ENCODE peak calls at places on chromosomes 7 and 10, in eight cellular contexts. I is EL; Q is fibroblast of the aortic adventitia; B is GM10248; W is mesothelial cell of epicardium; Y is stimulated activated CD8-positive, alpha-beta memory T cell treated with anti-CD3 and anti-CD28 coated beads, Interleukin-4, amount 100 ng/mL, for 4 hours; P is fibroblast of the conjunctiva; R is left cardiac atrium. U is an unnamed sample.

GRCh38 chr7:87570178-87570577 is 30.5 kb downstream of the ABCB1 start:
- DNase-seq in B (no peak), Y (no peak), R (no peak), P (no peak), W (no peak), Q (no peak), I (peak; percentile 61), U (no peak)

GRCh38 chr7:46775020-46775419 is 806.9 kb downstream of the TNS3 start:
- DNase-seq in B (no peak), Q (no peak), W (no peak), Y (no peak), P (no peak), I (no peak), R (no peak), U (no peak)

GRCh38 chr10:34112431-34112830 is 702.7 kb downstream of the PARD3 start:
- DNase-seq in Y (no peak), P (no peak), W (no peak), B (no peak), R (no peak), I (no peak), Q (peak; percentile 40), U (no peak)

GRCh38 chr7:146966274-146966673 is 849.7 kb downstream of the CNTNAP2 start:
- DNase-seq in P (no peak), R (no peak), Q (no peak), B (no peak), W (no peak), I (no peak), Y (no peak), U (no peak)

GRCh38 chr7:5543361-5543760 is 119.7 kb upstream of the TNRC18 start:
- DNase-seq in R (no peak), Y (no peak), W (no peak), I (no peak), B (no peak), Q (no peak), P (no peak), U (no peak)

GRCh38 chr7:157010588-157011332 is at the start of gene MNX1:
- DNase-seq in Y (no peak), R (peak; percentile 42), P (no peak), Q (no peak), I (peak; percentile 28), W (peak; percentile 78), B (peak; percentile 94), U (no peak)

GRCh38 chr10:116817178-116817577 is 32.1 kb upstream of the ENO4 start:
- DNase-seq in W (no peak), P (no peak), B (no peak), R (no peak), Q (no peak), Y (no peak), I (no peak), U (no peak)

GRCh38 chr10:78904196-78904595 is 164.6 kb upstream of the ZMIZ1 start:
- DNase-seq in Y (no peak), I (no peak), B (no peak), R (no peak), Q (no peak), P (no peak), W (peak; percentile 33), U (no peak)

GRCh38 chr7:2033586-2034135 is 199.1 kb downstream of the MAD1L1 start:
- DNase-seq in B (no peak), P (no peak), Y (no peak), R (peak; percentile 7), Q (no peak), I (no peak), W (no peak), U (no peak)

GRCh38 chr7:98294798-98295382 is 13.4 kb downstream of the BRI3 start:
- DNase-seq in I (peak; percentile 51), P (peak; percentile 13), B (peak; percentile 80), W (peak; percentile 78), Y (no peak), R (peak; percentile 45), Q (no peak), U (no peak)

GRCh38 chr10:72277996-72278667 is 4.4 kb downstream of the DDIT4 start:
- DNase-seq in I (no peak), B (no peak), Y (no peak), R (no peak), Q (no peak), W (no peak), P (no peak), U (no peak)

GRCh38 chr7:110386914-110387313 is 704.0 kb upstream of the LRRN3 start:
- DNase-seq in W (no peak), I (peak; percentile 87), P (no peak), B (no peak), Y (no peak), Q (no peak), R (no peak), U (no peak)

GRCh38 chr7:24152356-24152755 is 131.6 kb upstream of the NPY start:
- DNase-seq in W (no peak), B (no peak), R (no peak), Q (no peak), Y (no peak), P (no peak), I (no peak), U (no peak)

GRCh38 chr10:8487346-8487745 is 432.9 kb downstream of the GATA3 start:
- DNase-seq in Q (no peak), B (no peak), W (no peak), I (no peak), R (no peak), Y (no peak), P (no peak), U (no peak)

GRCh38 chr10:73940634-73941221 is 29.8 kb downstream of the PLAU start:
- DNase-seq in Y (peak; percentile 68), I (peak; percentile 77), R (peak; percentile 92), P (peak; percentile 41), Q (peak; percentile 67), B (peak; percentile 89), W (peak; percentile 89), U (no peak)

GRCh38 chr10:76839276-76839675 is 798.3 kb downstream of the KCNMA1 start:
- DNase-seq in Q (peak; percentile 21), W (no peak), P (no peak), B (no peak), R (no peak), Y (no peak), I (no peak), U (no peak)

GRCh38 chr10:131769691-131770090 is 131.1 kb upstream of the PPP2R2D start:
- DNase-seq in Y (no peak), W (no peak), B (no peak), R (no peak), I (no peak), P (no peak), Q (no peak), U (no peak)

GRCh38 chr7:130207033-130207432 is 627 bp upstream of the SSMEM1 start:
- DNase-seq in Q (no peak), B (no peak), I (no peak), P (no peak), R (no peak), W (no peak), Y (no peak), U (no peak)

GRCh38 chr7:44390701-44391100 is 65.3 kb upstream of the CAMK2B start:
- DNase-seq in B (no peak), I (no peak), P (no peak), Y (no peak), W (peak; percentile 30), Q (no peak), R (no peak), U (no peak)

GRCh38 chr7:75619636-75620035 is 119.1 kb downstream of the HIP1 start:
- DNase-seq in Y (no peak), Q (no peak), R (no peak), I (no peak), W (no peak), P (no peak), B (no peak), U (no peak)

GRCh38 chr10:72084094-72084459 is 4.3 kb downstream of the SPOCK2 start:
- DNase-seq in W (no peak), B (no peak), R (no peak), Q (no peak), Y (no peak), P (no peak), I (no peak), U (no peak)

GRCh38 chr7:6256709-6257535 is 15.5 kb downstream of the CYTH3 start:
- DNase-seq in P (no peak), R (peak; percentile 63), Q (peak; percentile 52), I (peak; percentile 66), B (peak; percentile 62), Y (no peak), W (no peak), U (peak; percentile 89)

GRCh38 chr7:155289949-155290501 is 7.7 kb upstream of the INSIG1 start:
- DNase-seq in Y (no peak), B (no peak), W (no peak), I (no peak), Q (no peak), R (no peak), P (no peak), U (no peak)

GRCh38 chr10:89540550-89540949 is 5.2 kb upstream of the SLC16A12 start:
- DNase-seq in I (peak; percentile 40), P (no peak), R (no peak), W (no peak), B (no peak), Y (no peak), Q (peak; percentile 52), U (no peak)

GRCh38 chr10:44827431-44828006 is 83.6 kb upstream of the TMEM72 start:
- DNase-seq in W (no peak), B (no peak), I (no peak), Y (no peak), Q (no peak), P (no peak), R (no peak), U (no peak)

GRCh38 chr7:106865130-106866115 is at the start of gene PIK3CG:
- DNase-seq in W (no peak), I (no peak), P (no peak), Q (no peak), Y (no peak), B (peak; percentile 50), R (no peak), U (peak; percentile 41)

GRCh38 chr7:146736446-146737190 is 620.0 kb downstream of the CNTNAP2 start:
- DNase-seq in I (no peak), Y (no peak), P (no peak), B (no peak), R (no peak), W (no peak), Q (no peak), U (no peak)

GRCh38 chr7:2873686-2874551 is 29.8 kb upstream of the GNA12 start:
- DNase-seq in Q (peak; percentile 84), B (peak; percentile 8), W (no peak), Y (no peak), I (peak; percentile 96), R (no peak), P (peak; percentile 77), U (no peak)

GRCh38 chr10:21399392-21400015 is 126.0 kb downstream of the SKIDA1 start:
- DNase-seq in P (peak; percentile 68), Q (peak; percentile 89), I (peak; percentile 96), R (no peak), W (peak; percentile 57), B (no peak), Y (no peak), U (no peak)

GRCh38 chr7:54967384-54967783 is 51.4 kb upstream of the EGFR start:
- DNase-seq in Q (peak; percentile 3), R (no peak), Y (no peak), P (no peak), I (peak; percentile 21), B (no peak), W (no peak), U (no peak)

GRCh38 chr7:119964640-119965542 is 308.1 kb upstream of the KCND2 start:
- DNase-seq in B (no peak), W (no peak), P (no peak), Q (peak; percentile 92), R (no peak), Y (no peak), I (no peak), U (no peak)

GRCh38 chr7:130356121-130356759 is 11.6 kb downstream of the CPA5 start:
- DNase-seq in R (peak; percentile 53), P (peak; percentile 79), B (no peak), Q (peak; percentile 96), W (peak; percentile 80), Y (no peak), I (peak; percentile 99), U (no peak)

GRCh38 chr7:116717137-116717536 is 45.1 kb downstream of the MET start:
- DNase-seq in W (no peak), Q (no peak), B (no peak), R (no peak), Y (no peak), I (no peak), P (no peak), U (no peak)

GRCh38 chr10:90652519-90652918 is 205.3 kb downstream of the HTR7 start:
- DNase-seq in I (no peak), R (no peak), Y (no peak), B (no peak), P (no peak), Q (peak; percentile 62), W (no peak), U (no peak)